ENCODE peak calls at places on chromosomes 6 and 20, in ten cellular contexts. W is cardiac fibroblast, X is uterus, H is stomach, F is epithelial cell of proximal tubule, E is GM23248, R is IMR-90, J is AG10803, A is ascending aorta, M is GM06990. O is an unnamed sample.

GRCh38 chr6:105005446-105005845 is 48.5 kb downstream of the LIN28B start:
- DNase-seq in W (no peak), X (no peak), H (no peak), F (no peak), E (no peak), R (no peak), J (no peak), A (no peak), M (no peak), O (no peak)

GRCh38 chr6:43517503-43518357 is 841 bp downstream of the POLR1C start:
- DNase-seq in W (no peak), X (no peak), H (no peak), F (no peak), E (peak), R (peak), J (no peak), A (no peak), M (no peak), O (no peak)

GRCh38 chr6:110415297-110415916 is at the start of gene DDO:
- DNase-seq in W (peak), X (peak), H (peak), F (peak), E (peak), R (peak), J (peak), A (peak), M (no peak), O (no peak)

GRCh38 chr6:163554663-163555062 is 140.1 kb downstream of the QKI start:
- DNase-seq in W (peak), X (no peak), H (peak), F (no peak), E (peak), R (peak), J (peak), A (no peak), M (no peak), O (no peak)

GRCh38 chr6:41271901-41272395 is 14.5 kb downstream of the TREM1 start:
- DNase-seq in W (no peak), X (no peak), H (peak), F (no peak), E (no peak), R (no peak), J (no peak), A (peak), M (no peak), O (no peak)

GRCh38 chr6:111105578-111105977 is 18.3 kb downstream of the SLC16A10 start:
- DNase-seq in W (peak), X (peak), H (peak), F (peak), E (peak), R (peak), J (no peak), A (no peak), M (no peak), O (no peak)

GRCh38 chr6:3965071-3965718 is 113.7 kb downstream of the FAM217A start:
- DNase-seq in W (peak), X (no peak), H (no peak), F (peak), E (peak), R (no peak), J (peak), A (no peak), M (no peak), O (no peak)

GRCh38 chr20:41958391-41958790 is 340.2 kb upstream of the CHD6 start:
- DNase-seq in W (no peak), X (no peak), H (no peak), F (no peak), E (no peak), R (no peak), J (no peak), A (no peak), M (no peak), O (no peak)

GRCh38 chr20:10002871-10003270 is 31.9 kb upstream of the ANKEF1 start:
- DNase-seq in W (no peak), X (no peak), H (no peak), F (no peak), E (no peak), R (no peak), J (no peak), A (no peak), M (no peak), O (no peak)

GRCh38 chr6:142746524-142746923 is 198.5 kb downstream of the HIVEP2 start:
- DNase-seq in W (peak), X (no peak), H (no peak), F (no peak), E (no peak), R (peak), J (no peak), A (no peak), M (no peak), O (peak)

GRCh38 chr6:118786696-118787453 is 107.1 kb upstream of the ASF1A start:
- DNase-seq in W (no peak), X (no peak), H (no peak), F (no peak), E (no peak), R (no peak), J (no peak), A (no peak), M (no peak), O (no peak)

GRCh38 chr6:167575201-167575696 is 250.4 kb downstream of the TTLL2 start:
- DNase-seq in W (no peak), X (no peak), H (no peak), F (no peak), E (no peak), R (no peak), J (no peak), A (no peak), M (no peak), O (no peak)

GRCh38 chr6:15682965-15683822 is 20.4 kb upstream of the DTNBP1 start:
- DNase-seq in W (no peak), X (no peak), H (no peak), F (peak), E (no peak), R (no peak), J (no peak), A (no peak), M (no peak), O (no peak)

GRCh38 chr20:891121-892080 is 24.7 kb downstream of the ANGPT4 start:
- DNase-seq in W (no peak), X (peak), H (no peak), F (peak), E (no peak), R (no peak), J (no peak), A (no peak), M (peak), O (no peak)

GRCh38 chr20:63258826-63259225 is 4.6 kb upstream of the NKAIN4 start:
- DNase-seq in W (no peak), X (no peak), H (no peak), F (no peak), E (no peak), R (no peak), J (no peak), A (no peak), M (no peak), O (no peak)

GRCh38 chr6:26331809-26332226 is 33.2 kb upstream of the BTN3A2 start:
- DNase-seq in W (no peak), X (no peak), H (no peak), F (no peak), E (peak), R (no peak), J (no peak), A (no peak), M (no peak), O (no peak)
- H3K4me3 ChIP-seq in W (peak), X (no peak), H (no peak), F (peak), E (peak), R (peak), J (peak), A (no peak), M (peak), O (peak)

GRCh38 chr6:12012566-12013367 is 655 bp downstream of the HIVEP1 start:
- DNase-seq in W (peak), X (peak), H (peak), F (peak), E (peak), R (peak), J (peak), A (no peak), M (peak), O (no peak)

GRCh38 chr6:12013368-12013617 is 1.2 kb downstream of the HIVEP1 start:
- DNase-seq in W (no peak), X (no peak), H (no peak), F (no peak), E (no peak), R (no peak), J (no peak), A (no peak), M (no peak), O (no peak)

GRCh38 chr6:12012231-12012565 is at the start of gene HIVEP1:
- DNase-seq in W (no peak), X (peak), H (peak), F (no peak), E (peak), R (no peak), J (peak), A (no peak), M (peak), O (no peak)

GRCh38 chr6:12014873-12015149 is 2.7 kb downstream of the HIVEP1 start:
- DNase-seq in W (no peak), X (no peak), H (no peak), F (no peak), E (no peak), R (no peak), J (no peak), A (no peak), M (no peak), O (no peak)

GRCh38 chr6:12014027-12014872 is 2.1 kb downstream of the HIVEP1 start:
- DNase-seq in W (peak), X (no peak), H (no peak), F (no peak), E (peak), R (peak), J (peak), A (no peak), M (no peak), O (no peak)
- H3K4me3 ChIP-seq in W (peak), X (no peak), H (no peak), F (no peak), E (peak), R (no peak), J (no peak), A (peak), M (peak), O (no peak)

GRCh38 chr6:109383438-109383940 is 1.2 kb upstream of the CD164 start:
- DNase-seq in W (no peak), X (no peak), H (no peak), F (no peak), E (peak), R (no peak), J (no peak), A (no peak), M (no peak), O (no peak)
- H3K4me3 ChIP-seq in W (peak), X (peak), H (peak), F (peak), E (peak), R (peak), J (peak), A (peak), M (peak), O (peak)

GRCh38 chr20:17963114-17963897 is 5.3 kb downstream of the SNX5 start:
- DNase-seq in W (no peak), X (no peak), H (no peak), F (no peak), E (no peak), R (no peak), J (no peak), A (no peak), M (no peak), O (no peak)

GRCh38 chr20:17965042-17965697 is 3.4 kb downstream of the SNX5 start:
- DNase-seq in W (no peak), X (no peak), H (no peak), F (no peak), E (no peak), R (no peak), J (no peak), A (no peak), M (no peak), O (no peak)

GRCh38 chr20:17964073-17964472 is 4.5 kb downstream of the SNX5 start:
- DNase-seq in W (no peak), X (no peak), H (no peak), F (no peak), E (no peak), R (no peak), J (no peak), A (no peak), M (no peak), O (no peak)

GRCh38 chr20:17966432-17967312 is 1.9 kb downstream of the SNX5 start:
- DNase-seq in W (peak), X (no peak), H (no peak), F (no peak), E (peak), R (peak), J (peak), A (no peak), M (no peak), O (no peak)

GRCh38 chr20:17964632-17965031 is 4.0 kb downstream of the SNX5 start:
- DNase-seq in W (no peak), X (no peak), H (no peak), F (no peak), E (no peak), R (no peak), J (no peak), A (no peak), M (no peak), O (no peak)
- H3K4me3 ChIP-seq in W (no peak), X (no peak), H (no peak), F (peak), E (peak), R (no peak), J (no peak), A (no peak), M (peak), O (no peak)

GRCh38 chr6:32109765-32110160 is 625 bp upstream of the TNXB start:
- DNase-seq in W (no peak), X (no peak), H (no peak), F (no peak), E (no peak), R (no peak), J (no peak), A (no peak), M (no peak), O (no peak)

GRCh38 chr6:32107447-32107846 is 1.7 kb downstream of the TNXB start:
- DNase-seq in W (peak), X (no peak), H (no peak), F (no peak), E (peak), R (no peak), J (peak), A (no peak), M (no peak), O (no peak)

GRCh38 chr6:32108727-32109113 is 418 bp downstream of the TNXB start:
- DNase-seq in W (no peak), X (no peak), H (no peak), F (no peak), E (no peak), R (no peak), J (no peak), A (no peak), M (no peak), O (no peak)

GRCh38 chr6:32109114-32109764 is at the start of gene TNXB:
- DNase-seq in W (no peak), X (peak), H (no peak), F (no peak), E (no peak), R (no peak), J (no peak), A (no peak), M (no peak), O (no peak)

GRCh38 chr6:32108094-32108627 is 977 bp downstream of the TNXB start:
- DNase-seq in W (peak), X (peak), H (peak), F (no peak), E (peak), R (peak), J (peak), A (no peak), M (no peak), O (no peak)
- H3K4me3 ChIP-seq in W (no peak), X (peak), H (peak), F (no peak), E (peak), R (no peak), J (peak), A (peak), M (no peak), O (no peak)

O was measured in iPS DF 6.9.